ENCODE peak calls at places on chromosome 22, in eight cellular contexts. S, B, P, A, G, I, Y and T are unnamed samples.
A peak's percentile ranks its signal among the peaks of the same experiment; 100 is the strongest.

GRCh38 chr22:50201191-50202129 is 649 bp downstream of the SELENOO start:
- ATAC-seq in S (peak; percentile 45), A (peak; percentile 37), I (peak; percentile 28), P (no peak), B (peak; percentile 28), Y (peak; percentile 17), G (peak; percentile 41), T (peak; percentile 32)

GRCh38 chr22:17343766-17344165 is 25.5 kb upstream of the CECR2 start:
- ATAC-seq in A (no peak), G (no peak), S (no peak), Y (no peak), I (peak; percentile 49), B (no peak), P (no peak), T (no peak)

GRCh38 chr22:50192825-50193204 is 7.1 kb downstream of the TRABD start:
- ATAC-seq in B (no peak), S (no peak), A (no peak), P (no peak), Y (no peak), I (peak; percentile 18), G (no peak), T (no peak)

GRCh38 chr22:23685205-23685784 is 5.5 kb upstream of the RGL4 start:
- ATAC-seq in S (no peak), G (no peak), A (no peak), Y (no peak), B (no peak), I (no peak), P (no peak), T (no peak)

GRCh38 chr22:22463855-22464540 is 44.5 kb downstream of the ZNF280B start:
- ATAC-seq in Y (peak; percentile 93), B (no peak), G (no peak), S (peak; percentile 68), A (peak; percentile 69), P (peak; percentile 79), I (peak; percentile 78), T (peak; percentile 47)

GRCh38 chr22:45180280-45180679 is 16.6 kb downstream of the NUP50 start:
- ATAC-seq in Y (no peak), G (no peak), I (no peak), S (no peak), P (no peak), B (no peak), A (peak; percentile 67), T (no peak)

GRCh38 chr22:23260645-23261581 is 80.6 kb downstream of the BCR start:
- ATAC-seq in I (no peak), A (no peak), B (no peak), S (no peak), Y (no peak), P (no peak), G (no peak), T (no peak)

GRCh38 chr22:29065468-29066190 is 4.0 kb upstream of the C22orf31 start:
- ATAC-seq in B (no peak), Y (no peak), S (no peak), G (no peak), A (no peak), P (no peak), I (no peak), T (no peak)